ENCODE peak calls at places on chromosomes 1 and 21, in five cellular contexts. Z is MM.1S, K is PC-3, S is GM23338, N is PC-9. Q is an unnamed sample.

GRCh38 chr1:96116707-96117106 is 604.9 kb upstream of the PTBP2 start:
- DNase-seq in Z (no peak), K (no peak), S (no peak), N (no peak), Q (no peak)

GRCh38 chr1:152543808-152544207 is 22.8 kb downstream of the LCE3E start:
- DNase-seq in Z (no peak), K (peak; percentile 14), S (peak; percentile 65), N (no peak), Q (peak; percentile 39)

GRCh38 chr1:3069491-3070303 is 694 bp downstream of the PRDM16 start:
- DNase-seq in Z (no peak), K (peak; percentile 40), S (peak; percentile 68), N (no peak), Q (peak; percentile 60)

GRCh38 chr21:28541371-28542112 is 451.1 kb downstream of the LTN1 start:
- DNase-seq in Z (no peak), K (no peak), S (no peak), N (no peak), Q (no peak)

GRCh38 chr1:32997381-32997891 is 32.8 kb upstream of the RNF19B start:
- DNase-seq in Z (no peak), K (no peak), S (no peak), N (no peak), Q (peak; percentile 89)

GRCh38 chr1:31073044-31073443 is 7.5 kb upstream of the PUM1 start:
- DNase-seq in Z (no peak), K (no peak), S (no peak), N (no peak), Q (no peak)

GRCh38 chr1:115811140-115811828 is 29.6 kb downstream of the NHLH2 start:
- DNase-seq in Z (no peak), K (peak; percentile 29), S (no peak), N (peak; percentile 75), Q (no peak)

GRCh38 chr1:23477359-23478144 is 6.4 kb downstream of the ASAP3 start:
- DNase-seq in Z (no peak), K (peak; percentile 95), S (no peak), N (peak; percentile 91), Q (no peak)

GRCh38 chr1:47772960-47773682 is 224.1 kb downstream of the TRABD2B start:
- DNase-seq in Z (no peak), K (no peak), S (no peak), N (no peak), Q (no peak)

GRCh38 chr1:191963781-191964455 is 194.3 kb upstream of the RGS18 start:
- DNase-seq in Z (no peak), K (no peak), S (no peak), N (no peak), Q (no peak)

GRCh38 chr1:95233321-95233736 is 681 bp upstream of the RWDD3 start:
- DNase-seq in Z (no peak), K (peak; percentile 27), S (peak; percentile 58), N (no peak), Q (peak; percentile 67)

GRCh38 chr21:40511976-40512375 is 335.0 kb downstream of the DSCAM start:
- DNase-seq in Z (no peak), K (peak; percentile 71), S (no peak), N (no peak), Q (no peak)

GRCh38 chr1:248737457-248737856 is 18.1 kb downstream of the LYPD8 start:
- DNase-seq in Z (no peak), K (no peak), S (no peak), N (no peak), Q (no peak)

GRCh38 chr1:32255072-32256071 is 4.3 kb downstream of the LCK start:
- DNase-seq in Z (no peak), K (no peak), S (no peak), N (no peak), Q (no peak)

GRCh38 chr1:154972517-154973343 is 1.8 kb upstream of the CKS1B start:
- DNase-seq in Z (no peak), K (peak; percentile 99), S (peak; percentile 98), N (peak; percentile 91), Q (peak; percentile 91)

GRCh38 chr1:111197598-111198289 is 2.7 kb downstream of the DENND2D start:
- DNase-seq in Z (no peak), K (peak; percentile 38), S (peak; percentile 81), N (no peak), Q (peak; percentile 43)

GRCh38 chr1:76053021-76053420 is 21.5 kb upstream of the ST6GALNAC3 start:
- DNase-seq in Z (no peak), K (no peak), S (peak; percentile 75), N (no peak), Q (peak; percentile 31)

GRCh38 chr1:51305371-51305823 is 25.0 kb downstream of the TTC39A start:
- DNase-seq in Z (no peak), K (no peak), S (no peak), N (no peak), Q (no peak)

GRCh38 chr1:114093624-114094302 is 59.9 kb downstream of the SYT6 start:
- DNase-seq in Z (no peak), K (peak; percentile 89), S (no peak), N (peak; percentile 97), Q (peak; percentile 87)

GRCh38 chr1:15937706-15938168 is 38.2 kb downstream of the ZBTB17 start:
- DNase-seq in Z (no peak), K (peak; percentile 18), S (peak; percentile 70), N (no peak), Q (peak; percentile 64)

GRCh38 chr21:39518845-39519205 is 67.1 kb downstream of the SH3BGR start:
- DNase-seq in Z (no peak), K (no peak), S (no peak), N (no peak), Q (peak; percentile 29)

GRCh38 chr21:29301703-29302102 is 3.0 kb downstream of the BACH1 start:
- DNase-seq in Z (no peak), K (no peak), S (no peak), N (no peak), Q (peak; percentile 23)

DNA sequence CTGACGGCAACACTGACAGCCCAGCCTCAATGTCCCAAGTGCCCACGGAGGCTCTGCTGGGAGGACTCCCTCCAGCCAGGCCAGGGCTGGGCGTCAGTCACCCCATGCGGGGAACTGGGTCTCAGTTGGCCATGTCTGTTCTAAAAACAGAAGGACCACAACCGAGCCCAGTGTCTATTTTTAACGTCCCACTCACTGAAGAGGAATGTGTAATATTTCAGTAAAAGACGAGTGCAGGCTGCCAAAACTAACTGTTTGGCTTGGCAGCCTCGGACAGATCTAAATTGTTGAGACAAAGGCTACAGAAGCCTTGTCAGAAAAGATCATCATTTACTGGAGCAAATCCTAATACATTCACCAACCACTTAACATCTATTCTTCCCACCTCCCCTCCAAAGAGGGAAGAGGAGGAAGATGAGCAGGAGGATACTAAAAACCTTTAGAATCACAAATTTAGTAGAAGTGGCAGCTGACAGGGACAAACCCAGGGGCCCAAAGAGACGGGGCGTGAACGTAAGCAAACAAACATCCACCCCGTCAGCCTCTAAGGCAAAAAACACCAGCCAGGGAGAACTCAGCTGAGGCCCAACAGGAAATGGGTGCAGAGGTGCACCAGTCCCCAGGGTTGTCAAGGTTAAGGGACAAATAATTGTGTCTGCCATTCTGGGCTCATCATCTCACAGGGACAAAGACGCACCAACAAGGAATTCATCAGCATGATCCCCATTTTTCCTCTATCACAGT is 18.7 kb downstream of the C1orf198 start:
- DNase-seq in Z (no peak), K (peak; percentile 92), S (no peak), N (no peak), Q (peak; percentile 96)
- H3K79me2 ChIP-seq in Z (no peaks in the 10 kb centered on the region), K (no peaks in the 10 kb centered on the region), S (peaks cover 8% of the 10 kb centered on the region), N (no peaks in the 10 kb centered on the region), Q (peaks cover 88% of the 10 kb centered on the region)

GRCh38 chr1:59949648-59950047 is 23.1 kb upstream of the CYP2J2 start:
- DNase-seq in Z (no peak), K (no peak), S (no peak), N (no peak), Q (no peak)

GRCh38 chr1:59952065-59952464 is 25.5 kb upstream of the CYP2J2 start:
- DNase-seq in Z (no peak), K (no peak), S (no peak), N (no peak), Q (no peak)

GRCh38 chr1:59947047-59947938 is 20.7 kb upstream of the CYP2J2 start:
- DNase-seq in Z (peak; percentile 75), K (peak; percentile 76), S (peak; percentile 86), N (peak; percentile 58), Q (peak; percentile 82)

GRCh38 chr1:59945790-59946189 is 19.2 kb upstream of the CYP2J2 start:
- DNase-seq in Z (no peak), K (no peak), S (no peak), N (no peak), Q (no peak)

GRCh38 chr1:59948990-59949389 is 22.4 kb upstream of the CYP2J2 start:
- DNase-seq in Z (no peak), K (no peak), S (no peak), N (no peak), Q (no peak)
- H3K9me2 ChIP-seq in Z (no peaks in the 10 kb centered on the region), K (no peaks in the 10 kb centered on the region), S (no peaks in the 10 kb centered on the region), N (no peaks in the 10 kb centered on the region), Q (no peaks in the 10 kb centered on the region)

DNA sequence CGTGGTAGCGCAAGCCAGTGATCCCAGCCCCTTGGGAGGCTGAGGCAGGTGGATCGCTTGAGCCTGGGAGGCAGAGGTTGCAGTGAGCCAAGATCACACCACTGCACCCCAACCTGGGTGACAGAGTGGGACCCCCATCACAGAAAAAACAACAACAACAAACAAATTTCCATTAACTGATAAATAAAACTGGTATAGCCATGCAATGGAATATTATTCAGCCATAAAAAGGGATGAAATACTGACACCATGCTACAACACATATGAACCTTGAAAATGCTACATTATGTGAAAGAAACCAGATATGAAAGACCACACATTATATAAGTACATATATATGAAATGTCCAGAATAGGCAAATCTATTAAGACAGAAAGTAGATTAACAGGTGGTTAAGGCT is 12.0 kb downstream of the CLCC1 start:
- DNase-seq in Z (no peak), K (no peak), S (no peak), N (no peak), Q (no peak)
- H3K79me2 ChIP-seq in Z (peaks cover 36% of the 10 kb centered on the region), K (peaks cover 74% of the 10 kb centered on the region), S (peaks cover 77% of the 10 kb centered on the region), N (peaks cover 58% of the 10 kb centered on the region), Q (peaks cover 92% of the 10 kb centered on the region)

GRCh38 chr1:207221934-207222351 is 99.5 kb upstream of the CD55 start:
- DNase-seq in Z (no peak), K (peak; percentile 97), S (no peak), N (peak; percentile 74), Q (peak; percentile 8)

GRCh38 chr1:207214453-207214852 is 107.0 kb upstream of the CD55 start:
- DNase-seq in Z (no peak), K (no peak), S (no peak), N (no peak), Q (no peak)

GRCh38 chr1:207218512-207219352 is 102.7 kb upstream of the CD55 start:
- DNase-seq in Z (no peak), K (peak; percentile 68), S (no peak), N (no peak), Q (no peak)

GRCh38 chr1:207219979-207220889 is 101.2 kb upstream of the CD55 start:
- DNase-seq in Z (no peak), K (no peak), S (peak; percentile 60), N (no peak), Q (no peak)

DNA sequence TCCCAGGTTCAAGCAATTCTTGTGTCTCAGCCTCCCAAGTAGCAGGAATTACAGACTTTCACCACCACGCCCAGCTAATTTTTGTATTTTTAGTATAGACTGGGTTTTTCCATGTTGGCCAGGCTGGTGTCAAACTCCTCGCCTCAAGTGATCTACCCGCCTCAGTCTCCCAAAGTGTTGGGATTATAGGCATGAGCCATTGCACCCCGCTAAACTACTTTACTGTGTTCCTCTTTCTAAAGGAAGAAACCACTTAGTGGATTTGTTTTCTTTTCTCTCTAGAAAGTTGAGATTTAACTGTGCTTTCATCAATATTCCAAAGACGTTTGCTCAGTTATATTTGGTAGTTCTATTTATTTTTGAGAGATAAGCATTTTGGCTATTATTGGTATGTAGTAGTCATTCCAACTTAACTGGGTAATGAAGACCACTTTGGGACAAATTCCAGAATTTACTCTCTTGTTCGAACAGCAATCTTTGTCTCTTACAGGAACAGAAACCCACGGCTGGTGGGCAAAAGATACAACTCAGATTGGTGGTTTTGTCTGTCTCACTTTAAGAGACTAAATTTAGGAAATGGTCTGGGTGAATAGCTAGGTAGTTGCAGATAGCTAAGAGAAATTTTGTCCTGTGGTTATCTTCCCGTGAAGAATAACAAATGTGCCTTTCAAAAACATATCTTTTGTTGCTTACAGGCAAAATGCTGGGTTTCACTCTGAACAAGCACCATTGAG is 103.5 kb upstream of the CD55 start:
- DNase-seq in Z (peak; percentile 48), K (no peak), S (no peak), N (no peak), Q (no peak)
- H3K9me2 ChIP-seq in Z (no peaks in the 10 kb centered on the region), K (no peaks in the 10 kb centered on the region), S (peaks cover 3% of the 10 kb centered on the region), N (no peaks in the 10 kb centered on the region), Q (no peaks in the 10 kb centered on the region)